ENCODE peak calls at places on chromosome 10, in seven cellular contexts. H, R, S, A, K, Z and T are unnamed samples.

GRCh38 chr10:4294996-4295792 is 510.2 kb upstream of the KLF6 start:
- DNase-seq in Z (no peak), H (no peak), S (no peak), K (no peak), A (no peak), R (no peak), T (no peak)

GRCh38 chr10:113875212-113875611 is 20.8 kb downstream of the NHLRC2 start:
- DNase-seq in K (no peak), S (no peak), Z (no peak), A (no peak), R (no peak), H (no peak), T (no peak)

GRCh38 chr10:32271617-32272016 is 75.3 kb downstream of the EPC1 start:
- DNase-seq in H (no peak), Z (no peak), A (no peak), K (no peak), R (no peak), S (no peak), T (no peak)

GRCh38 chr10:17354781-17355180 is 99.6 kb downstream of the ST8SIA6 start:
- DNase-seq in R (no peak), K (no peak), S (no peak), A (no peak), Z (no peak), H (no peak), T (no peak)

GRCh38 chr10:12500406-12501303 is 151.3 kb downstream of the CAMK1D start:
- DNase-seq in K (no peak), H (no peak), R (no peak), A (no peak), Z (no peak), S (no peak), T (no peak)

GRCh38 chr10:132233501-132234075 is 46.8 kb downstream of the DPYSL4 start:
- DNase-seq in K (no peak), H (no peak), A (no peak), R (no peak), S (no peak), Z (no peak), T (no peak)

GRCh38 chr10:55820478-55820877 is 540.6 kb downstream of the ZWINT start:
- DNase-seq in S (no peak), H (no peak), A (no peak), Z (no peak), K (no peak), R (no peak), T (no peak)

GRCh38 chr10:1668347-1668746 is 69.0 kb downstream of the ADARB2 start:
- DNase-seq in A (no peak), R (no peak), Z (no peak), H (no peak), K (no peak), S (no peak), T (no peak)

GRCh38 chr10:12925845-12926244 is 75.7 kb downstream of the CCDC3 start:
- DNase-seq in A (no peak), S (no peak), R (no peak), K (no peak), H (no peak), Z (no peak), T (no peak)

GRCh38 chr10:133315847-133316246 is 7.1 kb downstream of the ZNF511 start:
- DNase-seq in A (no peak), K (no peak), S (no peak), R (no peak), Z (no peak), H (no peak), T (no peak)

GRCh38 chr10:119737039-119737663 is 11.3 kb downstream of the INPP5F start:
- DNase-seq in A (no peak), R (no peak), K (no peak), H (no peak), Z (no peak), S (no peak), T (no peak)

GRCh38 chr10:30502266-30503058 is 68.5 kb downstream of the MAP3K8 start:
- DNase-seq in R (no peak), H (no peak), S (peak; percentile 52), K (no peak), A (peak; percentile 25), Z (no peak), T (no peak)